ENCODE peak calls at places on chromosomes 16 and 17, in eight cellular contexts. C is neural progenitor cell, N is GM23248, Q is GM23338, D is HCT116, P is OCI-LY7, O is MM.1S, R is SK-N-SH. M is an unnamed sample.

GRCh38 chr16:23896832-23897821 is 61.3 kb downstream of the PRKCB start:
- DNase-seq in C (no peak), N (no peak), Q (no peak), D (no peak), P (no peak), O (no peak), R (no peak), M (no peak)

GRCh38 chr16:71520550-71520949 is 5.7 kb upstream of the CHST4 start:
- DNase-seq in C (no peak), N (no peak), Q (no peak), D (no peak), P (no peak), O (no peak), R (no peak), M (no peak)

GRCh38 chr16:72400257-72401078 is 228.5 kb upstream of the PMFBP1 start:
- DNase-seq in C (peak), N (peak), Q (peak), D (peak), P (peak), O (peak), R (peak), M (peak)

GRCh38 chr17:3886776-3887175 is 6.1 kb downstream of the CAMKK1 start:
- DNase-seq in C (no peak), N (no peak), Q (no peak), D (no peak), P (no peak), O (no peak), R (no peak), M (no peak)

GRCh38 chr17:50344712-50345380 is 1.1 kb upstream of the XYLT2 start:
- DNase-seq in C (no peak), N (no peak), Q (no peak), D (no peak), P (no peak), O (no peak), R (peak), M (no peak)

GRCh38 chr17:75118307-75118706 is 8.5 kb downstream of the ARMC7 start:
- DNase-seq in C (no peak), N (no peak), Q (no peak), D (no peak), P (no peak), O (no peak), R (no peak), M (no peak)

GRCh38 chr17:45147102-45147580 is 1.1 kb upstream of the HEXIM1 start:
- DNase-seq in C (peak), N (peak), Q (peak), D (no peak), P (peak), O (no peak), R (peak), M (peak)

GRCh38 chr16:3971706-3972105 is 91.2 kb upstream of the CREBBP start:
- DNase-seq in C (no peak), N (no peak), Q (no peak), D (no peak), P (no peak), O (no peak), R (no peak), M (no peak)

GRCh38 chr16:68356249-68356918 is 45.6 kb downstream of the PRMT7 start:
- DNase-seq in C (no peak), N (no peak), Q (no peak), D (no peak), P (peak), O (peak), R (peak), M (no peak)

GRCh38 chr16:87613961-87614360 is 11.7 kb downstream of the JPH3 start:
- DNase-seq in C (no peak), N (no peak), Q (no peak), D (no peak), P (no peak), O (no peak), R (no peak), M (no peak)

GRCh38 chr17:1920948-1921351 is 91.1 kb downstream of the RPA1 start:
- DNase-seq in C (no peak), N (no peak), Q (no peak), D (no peak), P (no peak), O (no peak), R (no peak), M (no peak)

GRCh38 chr16:3454093-3454492 is 10.6 kb downstream of the NAA60 start:
- DNase-seq in C (no peak), N (peak), Q (peak), D (no peak), P (no peak), O (no peak), R (no peak), M (no peak)

GRCh38 chr17:50487213-50488096 is 8.8 kb downstream of the RSAD1 start:
- DNase-seq in C (no peak), N (peak), Q (no peak), D (no peak), P (no peak), O (no peak), R (no peak), M (no peak)

GRCh38 chr17:29368926-29369325 is 21.2 kb upstream of the TAOK1 start:
- DNase-seq in C (peak), N (no peak), Q (peak), D (no peak), P (no peak), O (no peak), R (no peak), M (no peak)

GRCh38 chr17:45282683-45283644 is 21.1 kb upstream of the SPATA32 start:
- DNase-seq in C (no peak), N (peak), Q (no peak), D (no peak), P (no peak), O (no peak), R (no peak), M (peak)

GRCh38 chr16:88927661-88928060 is 49.3 kb downstream of the CBFA2T3 start:
- DNase-seq in C (no peak), N (no peak), Q (no peak), D (no peak), P (no peak), O (no peak), R (no peak), M (no peak)

GRCh38 chr17:760371-760770 is 8.3 kb upstream of the GEMIN4 start:
- DNase-seq in C (no peak), N (no peak), Q (no peak), D (no peak), P (no peak), O (no peak), R (no peak), M (no peak)

GRCh38 chr16:19717781-19718623 is at the start of the genes IQCK and KNOP1:
- DNase-seq in C (peak), N (peak), Q (peak), D (peak), P (peak), O (peak), R (peak), M (peak)

DNA sequence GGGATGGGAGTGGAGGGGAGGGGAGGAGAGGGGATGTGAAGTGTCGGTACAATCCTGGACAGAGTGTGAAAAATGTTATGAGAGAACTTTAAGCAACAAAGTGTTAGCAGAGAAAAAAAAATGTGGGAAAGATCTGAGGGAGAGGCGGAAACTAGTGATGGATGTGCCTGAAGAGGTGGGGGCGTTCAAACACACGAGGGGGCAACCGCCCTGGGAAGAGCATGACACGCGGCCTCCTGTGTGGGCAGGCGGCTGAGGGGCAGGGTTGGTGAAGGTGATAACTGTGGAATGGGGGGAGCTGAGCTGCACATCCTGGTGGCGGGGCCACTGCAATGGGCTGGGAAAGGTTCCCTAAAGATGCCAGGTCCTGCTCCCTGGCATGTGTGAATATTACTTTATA is 30.1 kb downstream of the IFT140 start:
- DNase-seq in C (no peak), N (no peak), Q (no peak), D (no peak), P (no peak), O (no peak), R (no peak), M (no peak)
- TF ChIP-seq EZH2phosphoT487 in C (no peak), N (no peak), Q (no peak), D (no peak), P (no peak), O (no peak), R (no peak), M (no peak)

GRCh38 chr16:85612191-85612800 is 826 bp upstream of the GSE1 start:
- DNase-seq in C (peak), N (peak), Q (no peak), D (peak), P (peak), O (no peak), R (peak), M (peak)

GRCh38 chr16:85614338-85615013 is 1.4 kb downstream of the GSE1 start:
- DNase-seq in C (peak), N (no peak), Q (no peak), D (no peak), P (peak), O (no peak), R (no peak), M (no peak)

GRCh38 chr16:85612801-85613608 is at the start of gene GSE1:
- DNase-seq in C (peak), N (peak), Q (peak), D (peak), P (peak), O (peak), R (peak), M (peak)

GRCh38 chr16:85615014-85615851 is 2.1 kb downstream of the GSE1 start:
- DNase-seq in C (peak), N (no peak), Q (peak), D (peak), P (no peak), O (no peak), R (no peak), M (peak)

GRCh38 chr16:85613609-85614337 is 651 bp downstream of the GSE1 start:
- DNase-seq in C (peak), N (peak), Q (peak), D (no peak), P (peak), O (no peak), R (peak), M (peak)
- TF ChIP-seq EZH2phosphoT487 in C (no peak), N (no peak), Q (no peak), D (no peak), P (no peak), O (no peak), R (no peak), M (no peak)

DNA sequence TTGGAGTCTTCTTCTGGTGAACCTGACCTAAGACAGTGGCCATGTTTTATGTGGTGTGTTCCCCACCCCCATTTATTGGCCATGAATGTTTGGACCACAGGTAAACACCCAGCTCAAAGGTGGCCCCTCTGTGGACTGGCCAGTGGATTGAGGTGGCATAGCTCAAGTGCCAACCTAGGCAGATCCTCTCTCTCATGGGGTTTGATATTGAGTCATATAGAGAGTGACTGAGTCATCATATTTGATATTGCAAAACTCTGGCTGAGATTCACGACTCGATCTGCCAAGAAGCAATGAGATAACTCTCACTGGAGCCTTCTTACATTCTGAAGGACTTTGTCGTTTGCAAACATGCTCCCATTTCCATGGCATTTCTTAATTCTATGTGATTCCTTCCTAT is 10.5 kb upstream of the TEKT3 start:
- DNase-seq in C (no peak), N (peak), Q (no peak), D (no peak), P (no peak), O (no peak), R (no peak), M (peak)
- TF ChIP-seq EZH2phosphoT487 in C (no peak), N (no peak), Q (no peak), D (no peak), P (no peak), O (no peak), R (no peak), M (no peak)

GRCh38 chr17:63821809-63822208 is 5.4 kb upstream of the PSMC5 start:
- DNase-seq in C (no peak), N (no peak), Q (no peak), D (no peak), P (no peak), O (no peak), R (no peak), M (no peak)
- TF ChIP-seq EZH2phosphoT487 in C (no peak), N (no peak), Q (no peak), D (no peak), P (no peak), O (no peak), R (no peak), M (no peak)

DNA sequence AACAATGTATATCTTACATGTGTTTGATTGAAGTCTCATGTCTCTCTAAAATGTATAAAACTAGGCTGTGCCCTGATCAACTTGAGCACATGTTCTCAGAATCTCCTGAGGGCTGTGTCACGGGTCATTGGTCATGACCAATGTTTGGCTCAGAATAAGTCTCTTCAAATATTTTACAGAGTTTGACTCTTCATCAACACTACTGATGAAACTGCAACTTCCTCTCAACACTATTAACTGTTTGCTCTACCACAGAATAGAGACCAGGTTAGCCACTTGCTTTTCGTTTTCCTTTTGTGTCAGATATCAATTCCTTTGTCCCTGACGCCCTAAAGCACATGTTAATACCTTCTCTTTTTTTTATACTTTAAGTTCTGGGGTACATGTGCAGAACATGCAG is 358.1 kb downstream of the CDH8 start:
- DNase-seq in C (no peak), N (no peak), Q (no peak), D (no peak), P (no peak), O (no peak), R (no peak), M (no peak)
- TF ChIP-seq EZH2phosphoT487 in C (no peak), N (no peak), Q (no peak), D (no peak), P (no peak), O (no peak), R (no peak), M (no peak)